ENCODE peak calls at places on chromosomes 4 and X, in eight cellular contexts. Q is psoas muscle, G is mesothelial cell of epicardium, I is T-helper 9 cell, T is RPMI7951, R is WTC11, A is left cardiac atrium, X is kidney epithelial cell. D is an unnamed sample.
A peak's percentile ranks its signal among the peaks of the same experiment; 100 is the strongest.

GRCh38 chr4:149121015-149121404 is 678.8 kb upstream of the NR3C2 start:
- DNase-seq in R (no peak), I (no peak), A (no peak), G (no peak), X (no peak), Q (no peak), T (no peak), D (no peak)

GRCh38 chrX:110089656-110090404 is 86.9 kb downstream of the TMEM164 start:
- DNase-seq in R (no peak), X (no peak), A (no peak), G (no peak), I (no peak), T (peak; percentile 66), Q (no peak), D (no peak)

GRCh38 chrX:118208476-118208875 is 91.9 kb upstream of the KLHL13 start:
- DNase-seq in I (no peak), G (no peak), X (no peak), T (no peak), Q (no peak), R (no peak), A (no peak), D (no peak)

GRCh38 chr4:138222041-138222440 is 20.1 kb downstream of the SLC7A11 start:
- DNase-seq in R (no peak), X (no peak), T (no peak), Q (no peak), I (no peak), A (no peak), G (no peak), D (no peak)

GRCh38 chr4:37956941-37957340 is 3.3 kb upstream of the PTTG2 start:
- DNase-seq in G (no peak), R (no peak), I (no peak), Q (no peak), X (no peak), A (no peak), T (no peak), D (no peak)

GRCh38 chrX:67545772-67546495 is 2.1 kb downstream of the AR start:
- DNase-seq in A (peak; percentile 45), Q (peak; percentile 65), T (peak; percentile 43), G (no peak), R (peak; percentile 28), I (no peak), X (no peak), D (peak; percentile 91)

GRCh38 chr4:55921093-55921492 is 27.7 kb upstream of the CEP135 start:
- DNase-seq in A (no peak), I (no peak), T (no peak), Q (no peak), G (no peak), X (no peak), R (no peak), D (no peak)

GRCh38 chrX:119292445-119292844 is 56.4 kb downstream of the PGRMC1 start:
- DNase-seq in R (no peak), I (no peak), X (no peak), T (peak; percentile 9), A (no peak), Q (no peak), G (no peak), D (no peak)

GRCh38 chrX:130676861-130677260 is 226.1 kb downstream of the ENOX2 start:
- DNase-seq in G (no peak), Q (no peak), R (no peak), I (no peak), A (no peak), T (no peak), X (no peak), D (no peak)

GRCh38 chr4:86835677-86836076 is 13.5 kb downstream of the SLC10A6 start:
- DNase-seq in Q (no peak), T (no peak), I (no peak), G (no peak), A (no peak), X (no peak), R (no peak), D (no peak)

GRCh38 chr4:168978001-168978700 is 31.9 kb downstream of the CBR4 start:
- DNase-seq in I (no peak), A (no peak), X (no peak), T (peak; percentile 23), R (no peak), Q (no peak), G (no peak), D (no peak)

GRCh38 chrX:136272325-136272724 is 21.1 kb upstream of the MAP7D3 start:
- DNase-seq in I (no peak), T (no peak), R (no peak), A (no peak), Q (no peak), X (no peak), G (no peak), D (no peak)

GRCh38 chr4:76457885-76458284 is 22.9 kb downstream of the SHROOM3 start:
- DNase-seq in Q (no peak), R (no peak), G (no peak), T (no peak), X (no peak), I (no peak), A (no peak), D (no peak)

GRCh38 chr4:139950568-139950967 is 203.4 kb downstream of the MAML3 start:
- DNase-seq in T (peak; percentile 89), Q (no peak), X (no peak), I (no peak), G (no peak), A (no peak), R (no peak), D (no peak)

GRCh38 chrX:17553451-17553850 is 178.5 kb downstream of the NHS start:
- DNase-seq in T (peak; percentile 79), G (no peak), A (no peak), R (peak; percentile 41), I (no peak), X (no peak), Q (no peak), D (no peak)

GRCh38 chr4:78247541-78248285 is 190.6 kb downstream of the FRAS1 start:
- DNase-seq in I (no peak), A (no peak), X (no peak), T (no peak), G (no peak), Q (no peak), R (no peak), D (no peak)

GRCh38 chr4:184383497-184384055 is 90.8 kb downstream of the IRF2 start:
- DNase-seq in T (peak; percentile 89), I (no peak), X (peak; percentile 65), G (no peak), R (no peak), A (no peak), Q (no peak), D (no peak)

GRCh38 chrX:11954196-11954595 is 184.1 kb upstream of the FRMPD4 start:
- DNase-seq in A (no peak), G (no peak), Q (no peak), R (no peak), I (no peak), X (no peak), T (no peak), D (no peak)

GRCh38 chrX:69948398-69948797 is 101.3 kb downstream of the AWAT2 start:
- DNase-seq in R (no peak), A (no peak), I (no peak), X (no peak), Q (no peak), T (no peak), G (no peak), D (no peak)

GRCh38 chrX:151715735-151716134 is at the start of gene FATE1:
- DNase-seq in T (no peak), G (no peak), A (no peak), X (no peak), R (no peak), I (no peak), Q (no peak), D (no peak)

GRCh38 chrX:9222299-9222698 is 188.4 kb upstream of the FAM9B start:
- DNase-seq in G (no peak), Q (no peak), T (no peak), R (no peak), A (no peak), I (no peak), X (no peak), D (no peak)

GRCh38 chr4:6909113-6909969 is at the start of gene TBC1D14:
- DNase-seq in T (peak; percentile 74), R (peak; percentile 85), A (peak; percentile 91), X (no peak), G (peak; percentile 81), I (peak; percentile 85), Q (peak; percentile 94), D (no peak)

GRCh38 chr4:151409470-151410313 is 716 bp downstream of the FHIP1A start:
- DNase-seq in G (no peak), R (peak; percentile 74), I (peak; percentile 11), A (no peak), T (no peak), X (no peak), Q (peak; percentile 55), D (no peak)

D was measured in chondrocyte.